ENCODE peak calls at places on chromosomes 16 and 17, in four cellular contexts. H, C, M and Z are unnamed samples.

GRCh38 chr17:73634629-73635028 is 9.6 kb downstream of the SDK2 start:
- DNase-seq in H (no peak), M (no peak), C (no peak), Z (no peak)

GRCh38 chr17:45382226-45382625 is 50.4 kb downstream of the ARHGAP27 start:
- DNase-seq in M (no peak), C (no peak), H (no peak), Z (peak)

GRCh38 chr17:30379303-30380105 is 777 bp downstream of the CPD start:
- DNase-seq in M (no peak), H (peak), C (peak), Z (no peak)

GRCh38 chr16:86567701-86568571 is 1.3 kb downstream of the FOXC2 start:
- DNase-seq in C (no peak), M (peak), H (no peak), Z (peak)

GRCh38 chr16:29641561-29641960 is 21.5 kb upstream of the SPN start:
- DNase-seq in C (no peak), M (no peak), H (no peak), Z (no peak)

GRCh38 chr16:59654455-59654854 is 920.3 kb upstream of the GOT2 start:
- DNase-seq in H (no peak), C (no peak), M (no peak), Z (no peak)

GRCh38 chr16:19542138-19542821 is 13.2 kb upstream of the VPS35L start:
- DNase-seq in M (no peak), H (no peak), C (no peak), Z (no peak)

GRCh38 chr16:1431497-1432270 is 806 bp downstream of the PERCC1 start:
- DNase-seq in C (no peak), H (no peak), M (no peak), Z (no peak)

GRCh38 chr16:8887952-8888560 is 5.9 kb downstream of the LITAFD start:
- DNase-seq in C (peak), M (peak), H (no peak), Z (peak)

GRCh38 chr16:17475104-17475503 is 4.3 kb upstream of the XYLT1 start:
- DNase-seq in M (no peak), H (no peak), C (no peak), Z (no peak)

GRCh38 chr16:84013787-84014569 is 28.6 kb downstream of the SLC38A8 start:
- DNase-seq in C (no peak), M (peak), H (peak), Z (no peak)

GRCh38 chr17:13671341-13671740 is 69.6 kb upstream of the HS3ST3A1 start:
- DNase-seq in C (no peak), H (no peak), M (no peak), Z (no peak)

GRCh38 chr17:62562656-62563055 is 64.8 kb upstream of the MRC2 start:
- DNase-seq in M (peak), H (no peak), C (no peak), Z (peak)

GRCh38 chr17:74565116-74565515 is 2.2 kb downstream of the CD300H start:
- DNase-seq in M (no peak), C (no peak), H (no peak), Z (no peak)

GRCh38 chr17:60392845-60393702 is 1.1 kb upstream of the USP32 start:
- DNase-seq in C (peak), H (no peak), M (peak), Z (peak)

GRCh38 chr17:30188211-30188939 is 47.1 kb downstream of the SLC6A4 start:
- DNase-seq in M (peak), H (no peak), C (no peak), Z (no peak)

GRCh38 chr17:54518706-54519105 is 381.9 kb upstream of the TOM1L1 start:
- DNase-seq in M (no peak), C (no peak), H (no peak), Z (no peak)

GRCh38 chr16:47731252-47731651 is 270.1 kb downstream of the PHKB start:
- DNase-seq in C (no peak), M (peak), H (no peak), Z (peak)

GRCh38 chr17:8935194-8935593 is 30.3 kb downstream of the PIK3R5 start:
- DNase-seq in C (no peak), H (no peak), M (peak), Z (no peak)

GRCh38 chr16:84503751-84504395 is 586 bp downstream of the MEAK7 start:
- DNase-seq in M (peak), H (peak), C (no peak), Z (peak)

GRCh38 chr17:77126519-77126918 is 14.2 kb upstream of the SEC14L1 start:
- DNase-seq in C (no peak), H (no peak), M (no peak), Z (no peak)

GRCh38 chr17:71032746-71033273 is 863.5 kb downstream of the KCNJ2 start:
- DNase-seq in M (no peak), C (no peak), H (no peak), Z (no peak)

GRCh38 chr16:28495795-28496749 is 1.6 kb downstream of the APOBR start:
- DNase-seq in H (no peak), M (no peak), C (no peak), Z (no peak)

GRCh38 chr17:55263565-55264272 is 1.0 kb upstream of the HLF start:
- DNase-seq in M (no peak), H (no peak), C (no peak), Z (no peak)

GRCh38 chr17:172401-172800 is 9.0 kb downstream of the DOC2B start:
- DNase-seq in H (no peak), M (no peak), C (no peak), Z (no peak)

GRCh38 chr17:19372866-19373505 is 5.3 kb upstream of the MAPK7 start:
- DNase-seq in C (no peak), M (no peak), H (no peak), Z (no peak)

GRCh38 chr17:6381052-6381451 is 53.9 kb downstream of the AIPL1 start:
- DNase-seq in M (peak), C (no peak), H (no peak), Z (no peak)

GRCh38 chr16:2983706-2984136 is 3.5 kb upstream of the PKMYT1 start:
- DNase-seq in H (peak), M (peak), C (peak), Z (peak)

GRCh38 chr16:79386299-79386698 is 214.2 kb downstream of the MAF start:
- DNase-seq in C (no peak), H (no peak), M (no peak), Z (no peak)

GRCh38 chr17:22090263-22090935 is 398.1 kb downstream of the KCNJ18 start:
- DNase-seq in H (no peak), M (no peak), C (no peak), Z (no peak)

GRCh38 chr17:32673964-32674363 is 187.2 kb downstream of the CDK5R1 start:
- DNase-seq in C (no peak), H (no peak), M (peak), Z (no peak)

GRCh38 chr16:66926171-66926570 is 836 bp upstream of the RRAD start:
- DNase-seq in C (peak), M (no peak), H (no peak), Z (peak)

GRCh38 chr17:38982858-38983746 is 15.9 kb upstream of the FBXO47 start:
- DNase-seq in M (peak), C (peak), H (peak), Z (peak)

GRCh38 chr17:72555052-72555451 is 434.2 kb downstream of the SOX9 start:
- DNase-seq in M (no peak), C (no peak), H (no peak), Z (no peak)

DNA sequence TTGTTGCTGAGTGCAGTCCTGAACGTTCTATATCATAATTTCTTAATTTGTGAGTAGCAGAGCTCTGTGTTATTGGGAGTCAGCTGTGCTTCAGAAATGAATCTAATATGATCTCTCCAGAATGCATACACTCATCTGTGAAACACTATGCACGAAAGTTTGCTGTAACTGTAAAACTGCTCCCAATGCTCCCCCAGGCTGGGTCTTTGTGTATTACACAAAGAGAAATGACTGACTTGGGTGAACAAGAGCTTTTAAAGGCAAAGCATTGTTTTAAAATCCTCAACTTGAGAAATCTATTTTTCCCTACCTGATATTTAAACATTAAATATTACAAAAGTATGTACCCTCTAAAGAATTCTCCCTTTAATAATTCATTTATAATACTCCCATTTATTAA is 636.7 kb upstream of the KIF2B start:
- DNase-seq in C (no peak), M (no peak), H (no peak), Z (no peak)
- TF ChIP-seq CTCF in C (no peak), M (no peak), H (peak), Z (no peak)

GRCh38 chr17:41397003-41397665 is at the start of gene KRT31:
- DNase-seq in H (no peak), M (no peak), C (no peak), Z (no peak)
- H3K4me3 ChIP-seq in H (no peak), M (no peak), C (no peak), Z (no peak)

GRCh38 chr17:69724236-69724635 is 309.7 kb downstream of the MAP2K6 start:
- DNase-seq in H (no peak), C (no peak), M (no peak), Z (peak)

GRCh38 chr17:69725125-69725524 is 310.6 kb downstream of the MAP2K6 start:
- DNase-seq in H (no peak), C (no peak), M (no peak), Z (no peak)

GRCh38 chr17:69722518-69722917 is 308.0 kb downstream of the MAP2K6 start:
- DNase-seq in H (no peak), M (no peak), C (no peak), Z (no peak)

GRCh38 chr17:69723316-69723715 is 308.8 kb downstream of the MAP2K6 start:
- DNase-seq in H (no peak), M (no peak), C (no peak), Z (no peak)

DNA sequence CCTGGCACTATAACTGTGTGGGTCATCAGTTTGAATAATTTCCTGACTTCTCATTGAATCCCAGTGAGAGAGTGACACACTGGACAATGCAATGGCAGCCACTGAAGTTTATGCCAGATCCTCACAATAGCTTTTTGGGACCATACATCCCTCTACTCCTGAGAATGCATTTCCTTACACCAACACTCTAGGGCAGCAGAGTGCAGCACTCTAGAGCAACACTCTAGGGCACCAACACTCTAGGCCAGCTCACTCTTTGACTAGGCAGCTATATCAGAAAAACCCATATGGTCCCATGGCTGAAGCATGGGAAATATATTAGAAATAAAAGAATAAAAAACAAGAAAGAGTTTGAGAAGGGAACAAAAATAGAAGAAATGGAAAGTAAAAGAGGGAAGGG is 309.2 kb downstream of the MAP2K6 start:
- DNase-seq in C (no peak), M (peak), H (no peak), Z (no peak)
- TF ChIP-seq CTCF in C (peak), M (peak), H (peak), Z (peak)

GRCh38 chr17:28665994-28666393 is 4.0 kb downstream of the SUPT6H start:
- DNase-seq in H (peak), M (no peak), C (no peak), Z (no peak)

GRCh38 chr17:28661635-28662526 is at the start of the genes SDF2 and SUPT6H:
- DNase-seq in M (peak), C (peak), H (peak), Z (peak)

GRCh38 chr17:28667870-28668269 is 5.9 kb downstream of the SUPT6H start:
- DNase-seq in M (no peak), H (no peak), C (no peak), Z (no peak)

GRCh38 chr17:28662527-28662829 is 473 bp downstream of the SUPT6H start:
- DNase-seq in C (no peak), H (no peak), M (no peak), Z (no peak)

DNA sequence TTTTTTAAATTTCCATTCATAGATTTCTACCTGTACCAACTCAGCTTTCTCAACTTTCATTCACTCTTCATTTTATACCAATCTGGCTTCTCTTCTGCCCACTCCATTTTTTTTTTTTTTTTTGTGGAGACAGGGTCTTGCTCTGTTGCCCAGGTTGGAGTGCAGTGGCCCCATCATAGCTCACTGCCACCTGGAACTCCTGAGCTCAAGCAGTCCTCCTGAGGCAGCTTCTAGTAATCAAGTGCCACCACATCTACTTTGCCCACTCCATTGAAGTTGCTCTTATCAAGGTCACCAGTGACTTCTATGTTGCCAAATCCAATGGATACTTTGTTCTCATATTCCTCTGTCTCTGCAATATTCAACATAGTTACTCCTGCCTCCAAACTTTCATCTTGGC is 1.7 kb downstream of the SUPT6H start:
- DNase-seq in M (no peak), H (no peak), C (no peak), Z (no peak)
- H3K4me3 ChIP-seq in M (no peak), H (no peak), C (peak), Z (peak)

GRCh38 chr17:11880714-11881113 is 116.6 kb downstream of the ZNF18 start:
- DNase-seq in H (peak), M (peak), C (peak), Z (no peak)
- TF ChIP-seq CTCF in H (peak), M (no peak), C (peak), Z (no peak)

DNA sequence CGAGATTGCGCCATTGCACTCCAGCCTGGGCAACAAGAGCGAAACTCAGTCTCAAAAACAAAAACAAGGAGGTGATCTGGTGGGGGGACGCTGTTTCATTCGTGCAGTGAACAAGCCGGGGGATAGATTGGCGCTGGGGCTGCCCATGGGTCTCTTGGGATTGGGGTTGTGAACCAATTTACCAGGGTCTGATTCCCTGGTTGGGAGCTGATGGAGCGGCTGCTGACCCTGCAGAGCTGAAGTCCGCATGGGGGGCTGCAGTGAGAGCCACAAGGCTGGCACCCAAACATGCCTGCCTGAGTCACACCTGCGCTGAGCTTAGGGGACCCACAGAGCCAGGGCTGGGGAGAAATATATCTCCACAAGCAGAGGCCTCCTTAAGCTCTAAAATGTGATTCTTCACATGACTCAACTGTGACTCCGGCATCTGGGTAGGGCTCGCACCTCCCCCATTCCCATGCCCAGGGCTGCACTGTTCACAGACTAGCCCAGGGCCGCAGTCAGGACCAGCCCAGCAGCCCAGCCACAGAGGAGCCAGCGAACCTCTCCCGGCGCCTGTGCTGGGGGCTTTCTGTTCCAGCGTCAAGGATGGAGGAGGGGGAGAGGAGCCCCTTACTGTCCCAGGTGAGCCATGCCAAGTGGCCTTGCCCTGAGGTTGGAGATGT is 5.0 kb downstream of the TSPAN10 start:
- DNase-seq in M (peak), C (no peak), H (no peak), Z (peak)
- H3K4me3 ChIP-seq in M (no peak), C (no peak), H (no peak), Z (no peak)

DNA sequence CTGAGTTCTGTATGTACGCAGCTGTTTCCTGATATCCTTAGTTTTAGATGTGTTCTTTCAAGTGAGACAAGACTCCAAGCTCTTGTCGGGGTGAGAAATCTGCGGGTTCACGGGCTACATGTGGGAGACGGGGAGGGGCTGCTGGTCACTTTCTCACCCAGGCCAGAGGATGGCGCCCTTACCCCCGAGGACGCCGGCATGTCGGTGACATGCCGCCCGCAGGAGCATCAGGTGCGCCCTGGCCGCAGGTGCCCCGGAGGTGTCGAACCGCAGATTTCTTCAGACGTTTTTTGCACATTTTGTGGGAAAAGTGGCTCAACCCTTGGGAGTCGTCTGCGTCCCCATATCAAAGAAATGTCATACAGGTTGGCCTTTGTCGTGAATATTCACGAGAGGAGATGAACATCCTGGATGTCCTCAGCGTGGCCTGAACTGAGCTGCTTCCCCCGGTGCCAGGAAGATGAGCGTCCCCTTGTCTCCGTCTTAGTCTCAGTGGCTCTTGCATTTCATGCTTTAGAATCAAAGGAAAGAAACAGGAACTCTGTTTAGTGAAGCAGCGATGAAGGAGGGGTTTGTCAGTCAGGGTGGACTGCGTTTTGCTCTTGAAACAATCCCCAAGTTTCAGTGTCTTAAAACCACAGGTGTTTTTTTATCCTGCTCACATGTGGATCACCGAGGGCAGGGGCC is 75.3 kb upstream of the ZNF750 start:
- DNase-seq in M (no peak), H (no peak), C (no peak), Z (no peak)
- TF ChIP-seq CTCF in M (peak), H (no peak), C (no peak), Z (no peak)

GRCh38 chr16:82660078-82660645 is 33.4 kb downstream of the CDH13 start:
- DNase-seq in H (no peak), C (no peak), M (peak), Z (peak)
- H3K4me3 ChIP-seq in H (no peak), C (no peak), M (no peak), Z (peak)

GRCh38 chr17:47225911-47226688 is 17.0 kb downstream of the MYL4 start:
- DNase-seq in C (no peak), M (peak), H (no peak), Z (peak)
- TF ChIP-seq CTCF in C (no peak), M (no peak), H (no peak), Z (no peak)

GRCh38 chr16:25064967-25065366 is 46.6 kb upstream of the LCMT1 start:
- DNase-seq in C (peak), H (no peak), M (peak), Z (no peak)

GRCh38 chr16:25066747-25067631 is 44.6 kb upstream of the LCMT1 start:
- DNase-seq in C (peak), H (peak), M (peak), Z (peak)

GRCh38 chr16:25065899-25066298 is 45.6 kb upstream of the LCMT1 start:
- DNase-seq in C (no peak), H (peak), M (no peak), Z (no peak)

GRCh38 chr16:25063865-25064264 is 47.7 kb upstream of the LCMT1 start:
- DNase-seq in M (peak), C (peak), H (no peak), Z (peak)

DNA sequence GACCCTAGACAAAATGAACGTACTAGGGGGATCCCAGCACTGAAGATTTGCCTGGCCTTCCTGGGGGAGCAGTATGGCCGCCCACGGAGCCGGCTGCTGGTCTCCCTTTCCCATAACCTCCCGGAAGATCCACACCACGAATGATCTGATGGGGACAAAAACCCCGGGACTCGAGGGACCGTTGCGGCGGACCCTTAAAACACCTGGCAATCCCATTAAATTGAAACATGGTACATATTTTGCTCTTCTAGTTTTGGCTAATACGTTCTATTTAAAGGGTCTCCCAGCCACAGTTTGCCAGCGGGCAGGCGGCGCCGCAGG is 45.2 kb upstream of the LCMT1 start:
- DNase-seq in M (no peak), H (no peak), C (no peak), Z (no peak)
- H3K4me3 ChIP-seq in M (peak), H (peak), C (peak), Z (peak)